ENCODE peak calls at places on chromosomes 4 and X, in seven cellular contexts. G is AG04450, Y is fibroblast of the aortic adventitia, E is choroid plexus epithelial cell, T is BE2C, P is fibroblast of mammary gland, Z is tibial artery. K is an unnamed sample.
A peak's percentile ranks its signal among the peaks of the same experiment; 100 is the strongest.

GRCh38 chr4:88219099-88219498 is 60.7 kb upstream of the ABCG2 start:
- DNase-seq in G (peak; percentile 21), Y (peak; percentile 79), E (peak; percentile 80), T (peak; percentile 12), P (peak; percentile 61), Z (no peak), K (no peak)

GRCh38 chr4:180636696-180637095 is 1606.5 kb upstream of the TENM3 start:
- DNase-seq in G (no peak), Y (no peak), E (peak; percentile 3), T (no peak), P (peak; percentile 21), Z (no peak), K (no peak)

GRCh38 chr4:126213996-126214395 is 899.2 kb downstream of the FAT4 start:
- DNase-seq in G (no peak), Y (no peak), E (no peak), T (no peak), P (no peak), Z (no peak), K (no peak)

GRCh38 chr4:149441338-149441737 is 374.3 kb downstream of the IQCM start:
- DNase-seq in G (no peak), Y (peak; percentile 25), E (peak; percentile 15), T (no peak), P (peak; percentile 74), Z (no peak), K (no peak)

GRCh38 chrX:3230496-3230895 is 116.0 kb downstream of the MXRA5 start:
- DNase-seq in G (no peak), Y (peak; percentile 8), E (no peak), T (no peak), P (no peak), Z (no peak), K (no peak)

GRCh38 chr4:188201851-188202250 is 62.6 kb downstream of the TRIML1 start:
- DNase-seq in G (no peak), Y (no peak), E (no peak), T (no peak), P (peak; percentile 66), Z (no peak), K (no peak)

GRCh38 chr4:48665555-48666186 is 114.4 kb downstream of the FRYL start:
- DNase-seq in G (no peak), Y (no peak), E (no peak), T (no peak), P (peak; percentile 15), Z (no peak), K (no peak)

GRCh38 chr4:59960143-59960542 is 1240.0 kb upstream of the ADGRL3 start:
- DNase-seq in G (no peak), Y (no peak), E (no peak), T (no peak), P (no peak), Z (no peak), K (no peak)

GRCh38 chr4:7738458-7739076 is 201.1 kb downstream of the AFAP1 start:
- DNase-seq in G (no peak), Y (no peak), E (no peak), T (no peak), P (no peak), Z (no peak), K (no peak)

GRCh38 chr4:122854444-122854843 is 27.8 kb downstream of the FGF2 start:
- DNase-seq in G (no peak), Y (peak; percentile 58), E (no peak), T (no peak), P (peak; percentile 44), Z (no peak), K (no peak)

GRCh38 chr4:182560358-182560757 is 317.2 kb downstream of the TENM3 start:
- DNase-seq in G (no peak), Y (no peak), E (peak; percentile 64), T (peak; percentile 51), P (no peak), Z (no peak), K (peak; percentile 20)

GRCh38 chrX:48513670-48514069 is 4.9 kb downstream of the PORCN start:
- DNase-seq in G (no peak), Y (no peak), E (no peak), T (peak; percentile 51), P (no peak), Z (no peak), K (no peak)

GRCh38 chr4:94304365-94304971 is 38.2 kb downstream of the HPGDS start:
- DNase-seq in G (no peak), Y (peak; percentile 62), E (peak; percentile 73), T (peak; percentile 39), P (peak; percentile 45), Z (no peak), K (peak; percentile 14)

GRCh38 chr4:2212831-2213230 is 29.1 kb downstream of the HAUS3 start:
- DNase-seq in G (no peak), Y (no peak), E (no peak), T (no peak), P (no peak), Z (no peak), K (no peak)

GRCh38 chrX:133531012-133531411 is 115.7 kb upstream of the GPC4 start:
- DNase-seq in G (no peak), Y (no peak), E (no peak), T (no peak), P (no peak), Z (no peak), K (no peak)

GRCh38 chr4:146333187-146333894 is 119.0 kb downstream of the REELD1 start:
- DNase-seq in G (peak; percentile 26), Y (peak; percentile 54), E (peak; percentile 72), T (peak; percentile 23), P (peak; percentile 92), Z (no peak), K (no peak)

GRCh38 chr4:135249006-135249405 is 1047.4 kb upstream of the PABPC4L start:
- DNase-seq in G (no peak), Y (no peak), E (no peak), T (no peak), P (no peak), Z (no peak), K (no peak)

GRCh38 chrX:11555759-11556158 is 110.0 kb downstream of the ARHGAP6 start:
- DNase-seq in G (no peak), Y (peak; percentile 31), E (peak; percentile 26), T (no peak), P (peak; percentile 72), Z (no peak), K (no peak)

GRCh38 chr4:825063-825968 is 613 bp downstream of the CPLX1 start:
- DNase-seq in G (no peak), Y (no peak), E (peak; percentile 16), T (peak; percentile 43), P (peak; percentile 6), Z (no peak), K (no peak)

GRCh38 chrX:41526925-41527324 is 79.8 kb downstream of the NYX start:
- DNase-seq in G (no peak), Y (no peak), E (peak; percentile 24), T (no peak), P (peak; percentile 54), Z (no peak), K (no peak)

DNA sequence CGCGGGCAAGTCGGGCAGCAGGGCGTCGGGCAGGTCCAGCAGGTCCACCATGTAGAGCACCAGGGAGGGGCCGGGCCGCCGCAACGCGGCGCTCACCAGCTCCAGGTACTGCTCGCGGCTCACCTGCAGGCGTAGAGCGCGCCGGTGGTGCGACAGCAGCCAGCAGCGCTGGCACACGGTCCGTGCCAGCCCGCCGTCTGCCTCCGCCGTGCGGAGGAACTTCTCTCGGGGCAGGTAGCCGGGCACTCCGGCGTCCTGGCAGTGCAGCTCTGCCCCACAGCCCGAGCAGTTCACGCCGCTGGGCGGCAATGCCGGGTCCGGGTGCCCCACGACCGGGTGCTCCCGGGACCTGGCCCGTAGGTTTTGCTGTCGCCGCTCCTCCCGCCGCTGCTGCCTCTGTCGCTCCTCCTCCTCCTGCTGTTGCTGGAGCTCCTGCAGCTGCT is 507 bp downstream of the NOA1 start:
- DNase-seq in G (no peak), Y (no peak), E (peak; percentile 13), T (peak; percentile 48), P (no peak), Z (peak; percentile 27), K (peak; percentile 41)
- TF ChIP-seq CTCF in G (peak; percentile 9), Y (peak; percentile 17), E (no peak), T (peak; percentile 14), P (no peak), Z (no peak), K (peak; percentile 24)

GRCh38 chr4:169270156-169270809 is 473 bp downstream of the SH3RF1 start:
- DNase-seq in G (no peak), Y (peak; percentile 58), E (no peak), T (peak; percentile 71), P (no peak), Z (peak; percentile 53), K (no peak)
- TF ChIP-seq CTCF in G (peak; percentile 4), Y (peak; percentile 6), E (no peak), T (no peak), P (no peak), Z (no peak), K (peak; percentile 28)

GRCh38 chrX:20481632-20482031 is 214.9 kb upstream of the RPS6KA3 start:
- DNase-seq in G (no peak), Y (no peak), E (no peak), T (no peak), P (peak; percentile 65), Z (no peak), K (no peak)

GRCh38 chrX:20479896-20480295 is 213.2 kb upstream of the RPS6KA3 start:
- DNase-seq in G (no peak), Y (no peak), E (no peak), T (no peak), P (no peak), Z (no peak), K (no peak)

GRCh38 chrX:20479048-20479447 is 212.3 kb upstream of the RPS6KA3 start:
- DNase-seq in G (no peak), Y (no peak), E (no peak), T (no peak), P (no peak), Z (no peak), K (no peak)

GRCh38 chrX:20477836-20478532 is 211.3 kb upstream of the RPS6KA3 start:
- DNase-seq in G (no peak), Y (no peak), E (no peak), T (peak; percentile 8), P (no peak), Z (no peak), K (no peak)

DNA sequence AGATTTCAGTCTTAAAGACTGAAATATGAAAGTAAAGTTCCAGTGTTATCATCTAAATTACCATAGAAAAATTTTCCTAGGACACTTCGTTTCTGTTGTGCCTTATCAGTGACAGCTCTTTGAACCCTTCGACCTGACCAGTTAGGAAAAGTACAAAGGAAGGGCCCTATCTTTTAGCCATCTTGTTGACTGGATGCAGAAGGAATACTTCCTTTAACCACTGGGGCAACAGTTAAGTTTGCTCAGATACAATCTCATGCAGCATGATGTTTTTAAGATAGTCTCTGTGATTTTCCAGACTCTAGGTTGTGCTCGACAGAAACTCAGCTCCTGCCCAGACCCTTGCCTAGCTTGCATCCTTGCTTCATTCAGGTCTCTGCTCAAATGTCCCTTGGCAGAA is 210.5 kb upstream of the RPS6KA3 start:
- DNase-seq in G (no peak), Y (no peak), E (no peak), T (no peak), P (no peak), Z (no peak), K (no peak)
- TF ChIP-seq CTCF in G (no peak), Y (no peak), E (no peak), T (no peak), P (no peak), Z (no peak), K (no peak)

GRCh38 chr4:47135210-47135609 is 103.8 kb downstream of the GABRB1 start:
- DNase-seq in G (no peak), Y (no peak), E (no peak), T (no peak), P (no peak), Z (no peak), K (no peak)
- TF ChIP-seq CTCF in G (no peak), Y (no peak), E (no peak), T (no peak), P (no peak), Z (no peak), K (no peak)